ENCODE peak calls at places on chromosome X, in four cellular contexts. M, T, Q and I are unnamed samples.

GRCh38 chrX:132401935-132402334 is 86.9 kb downstream of the MBNL3 start:
- DNase-seq in T (no peak), M (no peak), Q (no peak), I (no peak)

GRCh38 chrX:121958886-121959285 is 911.5 kb downstream of the GLUD2 start:
- DNase-seq in M (no peak), Q (no peak), T (no peak), I (no peak)

GRCh38 chrX:100649550-100650356 is 5.8 kb downstream of the SRPX2 start:
- DNase-seq in T (no peak), Q (no peak), M (peak; percentile 59), I (no peak)

GRCh38 chrX:140132937-140133336 is 167.6 kb upstream of the CXorf66 start:
- DNase-seq in Q (no peak), T (no peak), M (no peak), I (no peak)

GRCh38 chrX:24506082-24506481 is 41.0 kb downstream of the PDK3 start:
- DNase-seq in M (no peak), T (no peak), Q (no peak), I (no peak)

GRCh38 chrX:12978205-12979010 is 3.5 kb downstream of the TMSB4X start:
- DNase-seq in M (no peak), Q (peak; percentile 60), T (no peak), I (peak; percentile 35)

GRCh38 chrX:51024106-51024696 is 113.7 kb downstream of the BMP15 start:
- DNase-seq in M (no peak), Q (no peak), T (peak; percentile 0), I (no peak)

GRCh38 chrX:129497146-129497805 is 26.0 kb downstream of the SMARCA1 start:
- DNase-seq in Q (no peak), M (no peak), T (no peak), I (no peak)

GRCh38 chrX:1112321-1112720 is 100.1 kb downstream of the CRLF2 start:
- DNase-seq in T (no peak), M (no peak), Q (no peak), I (no peak)

GRCh38 chrX:12868747-12869146 is 1.9 kb downstream of the TLR7 start:
- DNase-seq in M (no peak), T (no peak), Q (no peak), I (no peak)

GRCh38 chrX:102950908-102951866 is 14.1 kb downstream of the RAB40AL start:
- DNase-seq in M (peak; percentile 70), T (no peak), Q (peak; percentile 4), I (no peak)

GRCh38 chrX:41326431-41326830 is 7.5 kb upstream of the DDX3X start:
- DNase-seq in T (no peak), M (no peak), Q (no peak), I (no peak)

GRCh38 chrX:97267376-97267775 is 383.7 kb downstream of the RPA4 start:
- DNase-seq in T (no peak), M (no peak), Q (no peak), I (no peak)

GRCh38 chrX:41332408-41332987 is 1.5 kb upstream of the DDX3X start:
- DNase-seq in Q (peak; percentile 6), T (no peak), M (no peak), I (no peak)

GRCh38 chrX:19836337-19836736 is 51.1 kb downstream of the SH3KBP1 start:
- DNase-seq in M (no peak), Q (no peak), T (no peak), I (no peak)

GRCh38 chrX:154986826-154987575 is 35.5 kb downstream of the F8 start:
- DNase-seq in T (no peak), Q (no peak), M (no peak), I (no peak)

GRCh38 chrX:9671998-9672397 is 93.6 kb downstream of the GPR143 start:
- DNase-seq in Q (no peak), M (no peak), T (no peak), I (no peak)

GRCh38 chrX:154734101-154734781 is 16.6 kb downstream of the GAB3 start:
- DNase-seq in M (no peak), Q (peak; percentile 12), T (no peak), I (no peak)

GRCh38 chrX:139600105-139600504 is 69.6 kb downstream of the F9 start:
- DNase-seq in M (no peak), T (no peak), Q (no peak), I (no peak)

GRCh38 chrX:108732630-108733321 is 3.6 kb downstream of the IRS4 start:
- DNase-seq in M (no peak), Q (no peak), T (no peak), I (no peak)